ENCODE peak calls at places on chromosomes 5 and 9, in six cellular contexts. C, E, F, M, A and Y are unnamed samples.

GRCh38 chr5:78670870-78671269 is 22.3 kb upstream of the LHFPL2 start:
- DNase-seq in A (no peak), M (no peak), E (no peak), C (no peak), F (no peak), Y (no peak)

GRCh38 chr9:102113191-102113590 is 374.7 kb upstream of the GRIN3A start:
- DNase-seq in F (no peak), E (no peak), M (no peak), C (no peak), A (no peak), Y (no peak)

GRCh38 chr9:18985464-18985951 is 47.5 kb downstream of the SAXO1 start:
- DNase-seq in C (no peak), A (no peak), E (no peak), M (peak; percentile 29), F (peak; percentile 49), Y (no peak)

GRCh38 chr5:148904440-148904839 is 78.0 kb downstream of the ADRB2 start:
- DNase-seq in E (peak; percentile 37), A (no peak), F (no peak), C (no peak), M (no peak), Y (no peak)

GRCh38 chr9:37002413-37003217 is 31.5 kb downstream of the PAX5 start:
- DNase-seq in F (no peak), C (no peak), E (no peak), A (no peak), M (no peak), Y (peak; percentile 68)

GRCh38 chr5:67989457-67989856 is 226.1 kb upstream of the PIK3R1 start:
- DNase-seq in C (no peak), E (peak; percentile 21), A (no peak), F (no peak), M (peak; percentile 78), Y (peak; percentile 21)

GRCh38 chr5:140143521-140144258 is 18.0 kb downstream of the IGIP start:
- DNase-seq in E (no peak), F (no peak), M (no peak), A (no peak), C (no peak), Y (no peak)

GRCh38 chr9:90726215-90726614 is 75.4 kb upstream of the SYK start:
- DNase-seq in E (peak; percentile 66), M (no peak), A (no peak), F (no peak), C (no peak), Y (peak; percentile 68)

GRCh38 chr5:121976979-121977378 is 15.2 kb downstream of the SRFBP1 start:
- DNase-seq in M (peak; percentile 86), E (no peak), F (no peak), C (no peak), A (no peak), Y (no peak)

GRCh38 chr5:150490296-150490669 is 17.6 kb upstream of the NDST1 start:
- DNase-seq in F (no peak), C (no peak), A (no peak), M (no peak), E (no peak), Y (no peak)

GRCh38 chr5:150490754-150491153 is 17.2 kb upstream of the NDST1 start:
- DNase-seq in E (no peak), M (peak; percentile 49), A (no peak), C (no peak), F (no peak), Y (no peak)

GRCh38 chr5:150487199-150488061 is 20.5 kb upstream of the NDST1 start:
- DNase-seq in C (no peak), A (no peak), E (no peak), M (peak; percentile 71), F (no peak), Y (no peak)

GRCh38 chr5:150489358-150490295 is 18.3 kb upstream of the NDST1 start:
- DNase-seq in F (no peak), A (no peak), M (peak; percentile 67), C (no peak), E (peak; percentile 76), Y (peak; percentile 56)

GRCh38 chr5:150488519-150489357 is 19.2 kb upstream of the NDST1 start:
- DNase-seq in F (peak; percentile 62), E (no peak), C (no peak), A (no peak), M (peak; percentile 72), Y (no peak)
- H3K4me3 ChIP-seq in F (no peak overlapping the region), E (no peak overlapping the region), C (peak overlapping the region; percentile 74), A (peak overlapping the region; percentile 98), M (peak overlapping the region; percentile 88), Y (no peak overlapping the region)

GRCh38 chr5:54524704-54525103 is 7.1 kb downstream of the SNX18 start:
- DNase-seq in A (no peak), C (no peak), M (no peak), E (no peak), F (peak; percentile 58), Y (no peak)
- H3K4me3 ChIP-seq in A (peak overlapping the region; percentile 11), C (no peak overlapping the region), M (peak overlapping the region; percentile 23), E (no peak overlapping the region), F (peak overlapping the region; percentile 32), Y (no peak overlapping the region)

GRCh38 chr9:111966324-111966723 is 69.7 kb downstream of the UGCG start:
- DNase-seq in C (no peak), F (no peak), E (no peak), M (no peak), A (no peak), Y (no peak)
- H3K4me3 ChIP-seq in C (no peak overlapping the region), F (no peak overlapping the region), E (no peak overlapping the region), M (no peak overlapping the region), A (no peak overlapping the region), Y (no peak overlapping the region)

GRCh38 chr5:88677502-88677901 is 205.5 kb downstream of the MEF2C start:
- DNase-seq in A (no peak), C (no peak), F (no peak), E (no peak), M (no peak), Y (no peak)
- H3K4me3 ChIP-seq in A (no peak overlapping the region), C (no peak overlapping the region), F (no peak overlapping the region), E (no peak overlapping the region), M (no peak overlapping the region), Y (no peak overlapping the region)

GRCh38 chr5:151184316-151185042 is 26.9 kb upstream of the ANXA6 start:
- DNase-seq in M (no peak), A (no peak), E (no peak), F (no peak), C (no peak), Y (no peak)
- H3K4me3 ChIP-seq in M (no peak overlapping the region), A (no peak overlapping the region), E (no peak overlapping the region), F (no peak overlapping the region), C (no peak overlapping the region), Y (no peak overlapping the region)

DNA sequence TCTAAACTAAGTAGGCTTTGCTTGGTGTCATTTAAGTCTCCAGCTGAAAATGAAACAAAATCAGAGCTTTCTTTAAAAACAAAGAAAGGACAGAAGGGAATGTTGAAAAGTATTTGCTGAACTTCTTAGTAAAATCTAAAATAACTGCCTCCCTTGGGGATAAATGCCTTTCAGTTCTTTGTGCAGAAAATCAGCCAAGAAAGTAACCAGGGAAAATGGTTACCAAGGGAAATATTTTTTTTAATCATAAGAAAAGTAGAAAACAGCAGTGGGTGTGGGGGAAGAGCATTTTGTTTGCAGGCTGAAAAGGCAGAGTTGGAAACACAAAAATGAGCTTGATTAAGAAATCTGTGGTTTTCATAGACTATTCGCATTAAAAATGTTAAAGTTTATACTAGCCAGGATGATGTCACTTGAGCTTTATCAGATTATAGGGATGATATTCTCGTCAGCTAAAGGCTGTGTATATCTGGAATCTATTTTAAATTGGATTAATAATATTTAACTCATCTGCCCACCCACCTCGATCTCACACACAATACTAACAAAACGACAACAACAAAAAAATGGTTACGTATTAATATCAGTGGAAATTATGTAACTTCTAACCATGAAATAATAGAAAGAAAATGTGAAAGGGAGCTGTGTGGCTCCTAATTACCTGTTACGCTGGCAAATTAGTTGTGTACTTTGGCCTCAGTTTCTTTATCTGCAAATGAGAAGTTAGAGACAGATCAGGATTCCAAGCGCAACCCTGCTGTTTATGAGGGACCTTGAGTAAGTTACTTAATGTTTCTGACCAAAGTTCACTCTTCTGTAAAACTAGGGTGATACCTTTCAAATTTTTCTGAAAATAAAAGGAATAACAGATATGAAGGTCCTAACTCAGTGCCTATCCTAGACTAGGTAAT is at the start of gene ECM2:
- DNase-seq in A (no peak), F (no peak), M (peak; percentile 35), E (no peak), C (no peak), Y (no peak)
- H3K4me3 ChIP-seq in A (peak within 1 kb of the TSS; percentile 13), F (peak within 1 kb of the TSS; percentile 17), M (peak within 1 kb of the TSS; percentile 46), E (no peak within 1 kb of the TSS), C (no peak within 1 kb of the TSS), Y (no peak within 1 kb of the TSS)

GRCh38 chr5:176190886-176191755 is 47.1 kb upstream of the SIMC1 start:
- DNase-seq in E (no peak), F (no peak), A (no peak), M (no peak), C (no peak), Y (peak; percentile 16)

GRCh38 chr5:176189857-176190256 is 48.4 kb upstream of the SIMC1 start:
- DNase-seq in E (no peak), C (no peak), M (no peak), A (no peak), F (no peak), Y (no peak)

GRCh38 chr5:176188506-176189193 is 49.6 kb upstream of the SIMC1 start:
- DNase-seq in M (no peak), C (no peak), E (no peak), F (no peak), A (no peak), Y (no peak)

GRCh38 chr5:176188085-176188484 is 50.1 kb upstream of the SIMC1 start:
- DNase-seq in C (no peak), E (no peak), A (no peak), F (no peak), M (no peak), Y (no peak)

GRCh38 chr5:176192094-176192721 is 46.0 kb upstream of the SIMC1 start:
- DNase-seq in C (no peak), A (no peak), F (no peak), M (no peak), E (no peak), Y (peak; percentile 31)
- H3K4me3 ChIP-seq in C (no peak overlapping the region), A (no peak overlapping the region), F (no peak overlapping the region), M (no peak overlapping the region), E (no peak overlapping the region), Y (no peak overlapping the region)

DNA sequence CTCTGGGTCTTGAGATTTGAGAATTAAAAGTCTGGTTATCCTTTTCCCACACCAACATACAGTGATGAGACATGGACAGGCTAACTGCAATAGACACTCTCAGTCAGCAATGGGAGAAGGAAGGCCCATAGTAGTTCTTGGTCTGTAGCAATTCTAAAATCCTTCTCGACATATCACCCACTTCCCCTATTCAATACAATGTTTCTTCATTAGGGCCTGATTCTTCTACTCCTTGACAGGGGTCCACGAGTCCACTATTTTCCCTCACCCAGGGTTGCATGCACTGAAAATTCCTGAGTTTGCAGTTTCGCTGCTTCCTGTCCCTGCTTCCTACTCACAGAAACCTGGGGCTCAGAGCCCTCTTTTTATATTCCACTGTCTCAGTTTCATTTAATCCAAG is 402.8 kb downstream of the MAT2B start:
- DNase-seq in M (no peak), A (no peak), C (no peak), F (no peak), E (no peak), Y (no peak)
- H3K4me3 ChIP-seq in M (no peak overlapping the region), A (no peak overlapping the region), C (no peak overlapping the region), F (no peak overlapping the region), E (no peak overlapping the region), Y (no peak overlapping the region)